ENCODE peak calls at places on chromosomes 12 and 14, in six cellular contexts. J is H1, P is IMR-90, F is mesendoderm, S is mesenchymal stem cell, C is neuronal stem cell. K is an unnamed sample.

GRCh38 chr12:81998761-81999378 is 239.7 kb upstream of the PPFIA2 start:
- DNase-seq in J (no peak), P (no peak), F (no peak), S (no peak), C (no peak), K (no peak)

GRCh38 chr12:71900091-71900490 is 38.6 kb upstream of the TPH2 start:
- DNase-seq in J (no peak), P (peak; percentile 20), F (peak; percentile 12), S (peak; percentile 31), C (no peak), K (no peak)

GRCh38 chr12:81146228-81147225 is 68.6 kb downstream of the ACSS3 start:
- DNase-seq in J (no peak), P (no peak), F (no peak), S (no peak), C (no peak), K (no peak)

GRCh38 chr14:29925736-29926135 is 1.9 kb downstream of the PRKD1 start:
- DNase-seq in J (no peak), P (peak; percentile 49), F (peak; percentile 37), S (no peak), C (no peak), K (no peak)

GRCh38 chr14:62443796-62444195 is 601.5 kb downstream of the KCNH5 start:
- DNase-seq in J (no peak), P (peak; percentile 82), F (peak; percentile 39), S (peak; percentile 43), C (no peak), K (peak; percentile 46)

GRCh38 chr12:20367731-20368652 is at the start of gene PDE3A:
- DNase-seq in J (peak; percentile 75), P (peak; percentile 73), F (peak; percentile 90), S (peak; percentile 91), C (peak; percentile 67), K (peak; percentile 27)

GRCh38 chr14:72722201-72722785 is 171.6 kb downstream of the DPF3 start:
- DNase-seq in J (no peak), P (no peak), F (no peak), S (no peak), C (no peak), K (no peak)

GRCh38 chr14:55832122-55832911 is 252.3 kb downstream of the KTN1 start:
- DNase-seq in J (no peak), P (peak; percentile 76), F (no peak), S (no peak), C (no peak), K (no peak)

GRCh38 chr14:64707661-64708060 is 3.4 kb downstream of the PLEKHG3 start:
- DNase-seq in J (no peak), P (peak; percentile 85), F (peak; percentile 44), S (peak; percentile 92), C (no peak), K (peak; percentile 94)

GRCh38 chr14:32358781-32359180 is 29.7 kb downstream of the AKAP6 start:
- DNase-seq in J (no peak), P (no peak), F (no peak), S (no peak), C (no peak), K (no peak)

GRCh38 chr14:92012121-92012748 is 27.6 kb downstream of the TRIP11 start:
- DNase-seq in J (no peak), P (no peak), F (no peak), S (no peak), C (no peak), K (no peak)

GRCh38 chr14:79483989-79484388 is 727.3 kb downstream of the DIO2 start:
- DNase-seq in J (no peak), P (no peak), F (peak; percentile 75), S (no peak), C (no peak), K (no peak)

GRCh38 chr14:94904636-94905035 is 134.7 kb upstream of the GSC start:
- DNase-seq in J (no peak), P (peak; percentile 34), F (peak; percentile 65), S (peak; percentile 12), C (peak; percentile 18), K (peak; percentile 37)

GRCh38 chr12:57693317-57693658 is 644 bp upstream of the OS9 start:
- DNase-seq in J (no peak), P (no peak), F (no peak), S (no peak), C (no peak), K (no peak)

GRCh38 chr12:13152281-13152680 is 44.2 kb upstream of the EMP1 start:
- DNase-seq in J (no peak), P (no peak), F (no peak), S (no peak), C (no peak), K (no peak)

GRCh38 chr14:92586001-92586947 is 72.7 kb downstream of the RIN3 start:
- DNase-seq in J (no peak), P (peak; percentile 99), F (no peak), S (peak; percentile 99), C (no peak), K (peak; percentile 10)

GRCh38 chr14:92513966-92514843 is 624 bp downstream of the RIN3 start:
- DNase-seq in J (peak; percentile 61), P (peak; percentile 22), F (peak; percentile 22), S (peak; percentile 54), C (no peak), K (peak; percentile 46)

GRCh38 chr12:38282886-38283285 is 33.7 kb upstream of the ALG10B start:
- DNase-seq in J (no peak), P (no peak), F (no peak), S (no peak), C (no peak), K (peak; percentile 93)

GRCh38 chr14:69711065-69711464 is 55.9 kb upstream of the SRSF5 start:
- DNase-seq in J (no peak), P (peak; percentile 17), F (no peak), S (no peak), C (no peak), K (no peak)

GRCh38 chr12:11765421-11765816 is 115.9 kb downstream of the ETV6 start:
- DNase-seq in J (no peak), P (peak; percentile 52), F (no peak), S (no peak), C (no peak), K (no peak)
- H3K4me3 ChIP-seq in J (no peak overlapping the region), P (no peak overlapping the region), F (no peak overlapping the region), S (peak overlapping the region; percentile 41), C (no peak overlapping the region), K (no peak overlapping the region)

DNA sequence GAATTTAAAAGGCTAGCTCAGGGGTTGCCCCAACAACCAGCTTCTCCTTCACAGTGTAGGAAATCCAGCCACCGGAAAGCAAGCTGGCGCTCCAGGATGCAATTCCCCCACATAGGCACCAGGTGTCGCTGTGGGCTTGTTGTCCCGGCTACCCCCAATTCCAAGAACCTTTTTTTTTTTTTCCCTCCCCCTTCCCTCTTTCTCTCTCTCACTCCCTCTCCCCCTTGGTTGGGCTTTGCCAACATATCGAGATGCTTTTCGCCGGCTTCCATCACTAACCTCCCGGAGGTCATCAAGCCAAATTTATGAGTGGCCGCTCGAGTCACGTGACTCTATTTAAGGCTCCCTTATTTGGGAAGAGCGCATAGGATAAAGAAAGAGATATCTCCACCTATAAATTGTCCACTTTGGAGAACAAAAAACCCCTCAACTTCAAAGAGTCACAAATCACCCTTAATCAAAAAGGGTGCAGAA is at the start of gene HOXC5:
- DNase-seq in J (peak; percentile 93), P (peak; percentile 38), F (peak; percentile 89), S (peak; percentile 82), C (peak; percentile 76), K (peak; percentile 60)
- H3K4ac ChIP-seq in J (no peak within 1 kb of the TSS), P (no peak within 1 kb of the TSS), F (no peak within 1 kb of the TSS), S (peak within 1 kb of the TSS; percentile 26), C (no peak within 1 kb of the TSS), K (no peak within 1 kb of the TSS)

GRCh38 chr14:67538501-67538900 is 5.4 kb downstream of the PLEKHH1 start:
- DNase-seq in J (no peak), P (no peak), F (no peak), S (no peak), C (no peak), K (no peak)

GRCh38 chr14:67544590-67544989 is 11.5 kb downstream of the PLEKHH1 start:
- DNase-seq in J (no peak), P (no peak), F (no peak), S (no peak), C (no peak), K (no peak)

GRCh38 chr14:67537736-67538135 is 4.6 kb downstream of the PLEKHH1 start:
- DNase-seq in J (no peak), P (no peak), F (no peak), S (no peak), C (no peak), K (no peak)

GRCh38 chr14:67539116-67539515 is 6.0 kb downstream of the PLEKHH1 start:
- DNase-seq in J (no peak), P (no peak), F (no peak), S (no peak), C (peak; percentile 51), K (no peak)

GRCh38 chr14:67541448-67542387 is 8.6 kb downstream of the PLEKHH1 start:
- DNase-seq in J (peak; percentile 69), P (no peak), F (peak; percentile 83), S (no peak), C (no peak), K (no peak)
- H2BK5ac ChIP-seq in J (peak overlapping the region; percentile 29), P (no peak overlapping the region), F (no peak overlapping the region), S (no peak overlapping the region), C (no peak overlapping the region), K (no peak overlapping the region)

DNA sequence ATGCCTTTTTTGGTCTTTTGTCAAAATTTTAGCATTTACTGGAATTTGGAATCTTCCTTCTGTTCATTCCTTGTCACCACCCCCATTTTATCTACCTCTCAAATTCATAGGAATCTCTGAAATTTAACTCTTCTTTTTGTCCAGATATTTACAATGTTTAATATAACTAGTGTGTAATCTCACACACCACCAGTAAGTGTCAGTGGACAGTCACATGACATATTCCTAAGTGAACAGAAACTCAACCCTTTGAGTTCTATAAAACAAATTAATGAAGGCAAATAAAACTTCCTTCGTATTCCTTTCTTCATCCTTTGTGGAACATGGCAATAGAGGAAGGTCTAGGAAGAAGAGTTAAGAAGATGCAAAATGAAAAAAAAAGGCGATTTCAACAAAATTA is 26.6 kb downstream of the ATF7 start:
- DNase-seq in J (no peak), P (no peak), F (no peak), S (no peak), C (no peak), K (no peak)
- H3K4me3 ChIP-seq in J (no peak overlapping the region), P (no peak overlapping the region), F (no peak overlapping the region), S (no peak overlapping the region), C (no peak overlapping the region), K (no peak overlapping the region)